ENCODE peak calls at places on chromosomes 6 and 20, in seven cellular contexts. N, W, V, T, E, U and L are unnamed samples.

GRCh38 chr20:35238170-35238569 is 11.7 kb downstream of the MMP24 start:
- DNase-seq in W (no peak), E (peak), V (no peak), N (no peak), U (no peak), T (no peak), L (no peak)

GRCh38 chr6:91660893-91661292 is 1074.0 kb upstream of the MAP3K7 start:
- DNase-seq in E (no peak), V (no peak), U (no peak), T (no peak), W (no peak), N (no peak), L (no peak)

GRCh38 chr20:45282700-45283528 is 23.7 kb upstream of the RBPJL start:
- DNase-seq in V (no peak), N (no peak), U (no peak), W (no peak), T (no peak), E (no peak), L (no peak)

GRCh38 chr6:108312604-108313003 is 17.8 kb downstream of the AFG1L start:
- DNase-seq in N (no peak), E (no peak), U (no peak), V (peak), W (no peak), T (no peak), L (no peak)

GRCh38 chr6:155084431-155085123 is 89.5 kb downstream of the TIAM2 start:
- DNase-seq in V (peak), N (no peak), E (no peak), U (no peak), W (no peak), T (no peak), L (no peak)

GRCh38 chr20:16491277-16491912 is 81.9 kb downstream of the KIF16B start:
- DNase-seq in U (peak), W (no peak), T (no peak), V (no peak), E (no peak), N (no peak), L (no peak)

GRCh38 chr6:154408906-154409500 is 52.4 kb upstream of the IPCEF1 start:
- DNase-seq in T (no peak), V (no peak), U (no peak), N (no peak), W (no peak), E (no peak), L (peak)

GRCh38 chr6:33709605-33710295 is 1.8 kb downstream of the UQCC2 start:
- DNase-seq in N (no peak), U (no peak), T (no peak), V (no peak), E (no peak), W (no peak), L (no peak)

GRCh38 chr6:36224918-36225461 is 28.4 kb downstream of the BRPF3 start:
- DNase-seq in E (peak), W (peak), U (no peak), V (no peak), T (no peak), N (no peak), L (no peak)
- TF ChIP-seq JUND in E (peak), W (no peak), U (no peak), V (no peak), T (no peak), N (no peak), L (no peak)

GRCh38 chr6:20790032-20790791 is 256.0 kb downstream of the CDKAL1 start:
- DNase-seq in W (no peak), T (no peak), U (no peak), E (no peak), V (no peak), N (no peak), L (no peak)

GRCh38 chr6:20791074-20791473 is 256.8 kb downstream of the CDKAL1 start:
- DNase-seq in T (no peak), U (peak), W (no peak), V (no peak), E (no peak), N (no peak), L (no peak)

GRCh38 chr6:20793174-20793573 is 258.9 kb downstream of the CDKAL1 start:
- DNase-seq in T (no peak), N (no peak), E (no peak), W (no peak), V (no peak), U (no peak), L (no peak)

GRCh38 chr6:20791932-20792331 is 257.7 kb downstream of the CDKAL1 start:
- DNase-seq in E (no peak), N (no peak), V (no peak), T (no peak), W (peak), U (no peak), L (no peak)

DNA sequence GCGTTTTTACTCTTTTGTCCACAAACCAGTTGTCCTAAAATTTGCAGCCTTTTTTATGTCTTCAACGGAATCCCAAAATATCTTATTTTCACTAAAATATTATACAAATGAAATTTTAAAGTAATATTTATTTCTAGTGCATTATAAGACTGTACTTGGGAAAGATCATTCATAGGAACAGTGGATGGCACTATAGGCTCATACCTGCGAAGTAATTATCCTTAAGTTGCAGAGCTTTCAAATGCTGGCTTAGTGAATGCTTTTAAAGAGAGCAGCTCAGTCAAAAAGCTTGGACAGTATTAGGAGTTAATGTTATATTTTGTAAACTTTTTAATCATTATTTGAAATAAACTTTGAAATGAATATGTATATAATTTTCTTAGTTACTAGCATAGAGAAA is 254.9 kb downstream of the CDKAL1 start:
- DNase-seq in U (no peak), V (no peak), N (no peak), E (no peak), W (no peak), T (no peak), L (peak)
- TF ChIP-seq JUND in U (no peak), V (no peak), N (no peak), E (no peak), W (no peak), T (no peak), L (no peak)

GRCh38 chr6:160041608-160042007 is 72.7 kb downstream of the IGF2R start:
- DNase-seq in W (no peak), E (no peak), N (no peak), T (no peak), V (peak), U (no peak), L (no peak)
- TF ChIP-seq JUND in W (no peak), E (no peak), N (no peak), T (no peak), V (no peak), U (no peak), L (no peak)

DNA sequence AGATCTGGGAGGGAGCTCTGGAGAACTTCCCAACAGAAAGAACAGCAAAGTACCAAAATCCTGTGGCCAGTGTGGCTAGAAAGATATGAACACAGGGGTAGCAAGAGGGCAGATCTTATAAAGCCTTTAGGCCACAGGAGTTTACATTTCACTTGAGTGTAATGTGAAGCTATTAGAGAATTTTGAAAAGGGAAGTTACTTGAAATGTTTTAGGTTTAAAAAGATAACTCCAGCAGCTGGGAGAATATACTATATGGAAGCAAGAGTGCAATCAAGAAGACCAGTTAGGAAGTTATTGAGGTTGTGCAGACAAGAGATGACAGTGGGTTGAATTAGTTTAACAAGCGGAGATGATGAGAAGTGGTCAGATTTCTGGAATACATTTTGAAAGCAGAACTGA is 7.9 kb downstream of the SUPT3H start:
- DNase-seq in T (no peak), E (no peak), W (no peak), U (no peak), N (no peak), V (no peak), L (no peak)
- TF ChIP-seq JUND in T (no peak), E (no peak), W (no peak), U (no peak), N (no peak), V (no peak), L (no peak)

DNA sequence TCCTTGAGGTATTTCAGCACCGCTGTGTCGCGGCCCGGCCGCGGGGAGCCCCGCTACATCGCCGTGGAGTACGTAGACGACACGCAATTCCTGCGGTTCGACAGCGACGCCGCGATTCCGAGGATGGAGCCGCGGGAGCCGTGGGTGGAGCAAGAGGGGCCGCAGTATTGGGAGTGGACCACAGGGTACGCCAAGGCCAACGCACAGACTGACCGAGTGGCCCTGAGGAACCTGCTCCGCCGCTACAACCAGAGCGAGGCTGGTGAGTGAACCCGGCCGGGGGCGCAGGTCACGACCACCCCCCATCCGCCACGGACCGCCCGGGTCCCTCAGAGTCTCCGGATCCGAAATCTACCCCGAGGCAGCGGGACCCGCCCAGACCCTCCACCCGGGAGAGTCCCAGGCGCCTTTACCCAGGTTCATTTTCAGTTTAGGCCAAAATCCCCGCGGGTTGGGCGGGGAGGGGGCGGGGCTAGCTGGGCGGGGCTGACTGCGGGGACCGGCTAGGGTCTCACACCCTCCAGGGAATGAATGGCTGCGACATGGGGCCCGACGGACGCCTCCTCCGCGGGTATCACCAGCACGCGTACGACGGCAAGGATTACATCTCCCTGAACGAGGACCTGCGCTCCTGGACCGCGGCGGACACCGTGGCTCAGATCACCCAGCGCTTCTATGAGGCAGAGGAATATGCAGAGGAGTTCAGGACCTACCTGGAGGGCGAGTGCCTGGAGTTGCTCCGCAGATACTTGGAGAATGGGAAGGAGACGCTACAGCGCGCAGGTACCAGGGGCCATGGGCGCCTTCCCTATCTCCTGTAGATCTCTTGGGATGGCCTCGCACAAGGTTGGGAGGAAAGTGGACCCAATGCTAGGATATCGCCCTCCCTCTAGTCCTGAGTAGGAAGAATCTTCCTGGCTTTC is 693 bp downstream of the HLA-F start:
- DNase-seq in W (peak), T (peak), U (no peak), E (no peak), V (no peak), N (no peak), L (peak)
- TF ChIP-seq JUND in W (no peak), T (no peak), U (no peak), E (no peak), V (no peak), N (no peak), L (no peak)

GRCh38 chr20:24754691-24755090 is 194.4 kb upstream of the CST7 start:
- DNase-seq in U (no peak), V (no peak), W (no peak), E (no peak), T (no peak), N (no peak), L (no peak)

GRCh38 chr20:24756292-24757025 is 192.6 kb upstream of the CST7 start:
- DNase-seq in T (no peak), N (no peak), E (no peak), U (no peak), W (no peak), V (no peak), L (no peak)

GRCh38 chr20:24752612-24753011 is 196.5 kb upstream of the CST7 start:
- DNase-seq in U (no peak), W (no peak), E (no peak), T (no peak), N (no peak), V (no peak), L (no peak)

GRCh38 chr20:24753136-24753535 is 195.9 kb upstream of the CST7 start:
- DNase-seq in W (no peak), N (no peak), E (no peak), V (no peak), U (no peak), T (no peak), L (no peak)

DNA sequence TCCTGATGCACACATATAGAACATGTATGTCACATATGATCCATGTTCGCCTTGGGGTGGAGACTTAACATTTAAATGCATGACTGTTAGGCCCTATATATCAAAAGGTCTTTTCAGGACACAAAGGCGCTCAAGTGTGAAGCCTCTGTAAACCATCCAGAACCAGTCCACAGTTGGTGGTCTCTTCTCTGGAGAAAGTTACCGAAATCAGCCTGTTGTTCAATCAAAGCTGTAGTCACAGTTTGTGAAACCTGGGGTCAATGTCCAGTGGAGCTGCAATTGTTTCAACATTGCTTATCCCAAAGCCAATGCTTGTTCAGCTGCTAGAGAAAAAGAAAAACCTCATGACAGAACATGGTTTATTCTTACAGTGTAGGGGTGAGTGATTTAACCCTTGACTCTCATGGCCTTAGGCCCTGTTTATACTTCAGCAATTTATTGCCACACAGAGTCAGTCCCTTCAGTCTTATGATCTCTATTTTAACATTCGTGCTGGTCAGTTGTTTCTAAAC is 193.6 kb upstream of the CST7 start:
- DNase-seq in N (no peak), U (no peak), V (peak), E (no peak), T (no peak), W (no peak), L (no peak)
- TF ChIP-seq JUND in N (no peak), U (no peak), V (no peak), E (no peak), T (no peak), W (no peak), L (no peak)

GRCh38 chr20:48153105-48153504 is 367.8 kb upstream of the SULF2 start:
- DNase-seq in W (no peak), V (no peak), T (no peak), U (no peak), E (no peak), N (no peak), L (no peak)
- TF ChIP-seq JUND in W (no peak), V (no peak), T (no peak), U (no peak), E (no peak), N (no peak), L (no peak)

DNA sequence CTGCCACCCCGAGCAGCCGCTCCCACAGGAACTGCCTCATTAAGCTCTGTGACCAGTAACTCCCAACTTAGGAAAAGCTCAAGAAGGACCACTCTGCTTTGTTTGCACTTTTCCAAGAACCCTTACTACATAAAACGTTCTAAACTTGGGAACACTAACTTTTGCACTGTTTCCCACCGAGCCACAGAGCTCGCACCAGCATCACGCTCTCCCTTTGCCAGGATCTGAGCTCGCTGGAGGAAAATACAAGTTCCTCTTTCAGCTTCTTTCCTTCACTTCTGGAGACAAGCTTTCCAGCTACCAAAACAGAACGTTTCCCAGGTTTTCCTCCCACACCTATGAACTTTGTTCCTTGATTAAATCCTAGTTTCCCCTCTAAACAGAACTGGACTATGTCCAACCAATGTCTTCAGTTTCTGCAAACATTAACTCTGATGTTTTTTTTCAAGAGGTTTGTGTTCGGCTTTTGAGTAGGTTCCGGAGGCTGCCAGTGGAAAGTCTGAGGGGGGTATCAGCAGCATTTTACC is 135.3 kb downstream of the LY86 start:
- DNase-seq in N (no peak), T (no peak), W (no peak), U (no peak), E (no peak), V (peak), L (no peak)
- TF ChIP-seq JUND in N (no peak), T (no peak), W (no peak), U (no peak), E (no peak), V (no peak), L (no peak)